ENCODE peak calls at places on chromosome 21, in seven cellular contexts. D, J, U, Q, K, N and Y are unnamed samples.

GRCh38 chr21:42103843-42104242 is 32.7 kb downstream of the UMODL1 start:
- DNase-seq in D (no peak), J (no peak), U (no peak), Q (no peak), K (no peak), N (no peak), Y (no peak)

GRCh38 chr21:31897311-31897710 is 24.5 kb downstream of the HUNK start:
- DNase-seq in D (no peak), J (no peak), U (no peak), Q (no peak), K (no peak), N (no peak), Y (no peak)

GRCh38 chr21:27759091-27759659 is 792.3 kb upstream of the ADAMTS5 start:
- DNase-seq in D (no peak), J (peak; percentile 31), U (no peak), Q (no peak), K (peak; percentile 46), N (no peak), Y (no peak)

GRCh38 chr21:15976807-15977206 is 247.0 kb downstream of the USP25 start:
- DNase-seq in D (no peak), J (peak; percentile 7), U (no peak), Q (no peak), K (no peak), N (no peak), Y (no peak)

GRCh38 chr21:42106425-42106824 is 35.3 kb downstream of the UMODL1 start:
- DNase-seq in D (no peak), J (no peak), U (no peak), Q (no peak), K (peak; percentile 41), N (no peak), Y (no peak)

GRCh38 chr21:42002421-42002958 is 7.7 kb downstream of the ZBTB21 start:
- DNase-seq in D (peak; percentile 86), J (peak; percentile 37), U (peak; percentile 61), Q (peak; percentile 66), K (no peak), N (no peak), Y (peak; percentile 76)

GRCh38 chr21:21114456-21114855 is 116.2 kb downstream of the NCAM2 start:
- DNase-seq in D (no peak), J (no peak), U (no peak), Q (no peak), K (no peak), N (peak; percentile 29), Y (no peak)

GRCh38 chr21:30434033-30434631 is 4.1 kb downstream of the KRTAP13-4 start:
- DNase-seq in D (no peak), J (peak; percentile 48), U (peak; percentile 35), Q (peak; percentile 42), K (no peak), N (peak; percentile 56), Y (no peak)

GRCh38 chr21:19463966-19464365 is 1060.4 kb upstream of the TMPRSS15 start:
- DNase-seq in D (no peak), J (no peak), U (peak; percentile 6), Q (no peak), K (no peak), N (no peak), Y (no peak)

GRCh38 chr21:43604505-43605204 is 54.6 kb downstream of the HSF2BP start:
- DNase-seq in D (no peak), J (no peak), U (no peak), Q (no peak), K (no peak), N (no peak), Y (no peak)

GRCh38 chr21:21631961-21632360 is 633.8 kb downstream of the NCAM2 start:
- DNase-seq in D (no peak), J (no peak), U (peak; percentile 42), Q (no peak), K (no peak), N (no peak), Y (no peak)

GRCh38 chr21:43657355-43658093 is 1.8 kb downstream of the HSF2BP start:
- DNase-seq in D (no peak), J (no peak), U (peak; percentile 28), Q (no peak), K (no peak), N (no peak), Y (no peak)

GRCh38 chr21:41597811-41598231 is 89.9 kb upstream of the TMPRSS2 start:
- DNase-seq in D (no peak), J (no peak), U (no peak), Q (no peak), K (no peak), N (no peak), Y (no peak)

GRCh38 chr21:15164678-15165303 is 100.0 kb upstream of the NRIP1 start:
- DNase-seq in D (no peak), J (peak; percentile 59), U (peak; percentile 20), Q (peak; percentile 79), K (no peak), N (no peak), Y (no peak)

GRCh38 chr21:41612674-41613250 is 104.8 kb upstream of the TMPRSS2 start:
- DNase-seq in D (peak; percentile 74), J (peak; percentile 80), U (peak; percentile 97), Q (peak; percentile 93), K (peak; percentile 65), N (peak; percentile 59), Y (no peak)

GRCh38 chr21:26982767-26983166 is 15.9 kb upstream of the ADAMTS5 start:
- DNase-seq in D (no peak), J (no peak), U (peak; percentile 10), Q (peak; percentile 82), K (no peak), N (peak; percentile 15), Y (no peak)

GRCh38 chr21:31351973-31352372 is 7.9 kb upstream of the TIAM1 start:
- DNase-seq in D (no peak), J (no peak), U (no peak), Q (no peak), K (no peak), N (no peak), Y (no peak)

GRCh38 chr21:41766883-41767605 is at the start of gene RIPK4:
- DNase-seq in D (no peak), J (peak; percentile 95), U (no peak), Q (peak; percentile 93), K (peak; percentile 82), N (peak; percentile 77), Y (peak; percentile 58)

GRCh38 chr21:44547656-44548331 is 3.5 kb downstream of the KRTAP10-2 start:
- DNase-seq in D (no peak), J (no peak), U (no peak), Q (no peak), K (no peak), N (no peak), Y (no peak)

GRCh38 chr21:28337319-28337718 is 655.4 kb downstream of the LTN1 start:
- DNase-seq in D (peak; percentile 34), J (peak; percentile 39), U (peak; percentile 82), Q (peak; percentile 30), K (no peak), N (peak; percentile 66), Y (no peak)

GRCh38 chr21:28805885-28806284 is 186.8 kb downstream of the LTN1 start:
- DNase-seq in D (peak; percentile 84), J (no peak), U (peak; percentile 88), Q (no peak), K (no peak), N (no peak), Y (no peak)

GRCh38 chr21:41636636-41637625 is 129.0 kb upstream of the TMPRSS2 start:
- DNase-seq in D (no peak), J (no peak), U (no peak), Q (no peak), K (no peak), N (no peak), Y (no peak)

GRCh38 chr21:34890724-34891609 is 158.1 kb downstream of the RUNX1 start:
- DNase-seq in D (no peak), J (peak; percentile 52), U (peak; percentile 56), Q (peak; percentile 63), K (peak; percentile 59), N (no peak), Y (no peak)
- H3K4me3 ChIP-seq in D (peak overlapping the region; percentile 55), J (peak overlapping the region; percentile 22), U (no peak overlapping the region), Q (peak overlapping the region; percentile 62), K (peak overlapping the region; percentile 70), N (no peak overlapping the region), Y (no peak overlapping the region)

GRCh38 chr21:32994305-32994704 is 31.4 kb upstream of the OLIG2 start:
- DNase-seq in D (no peak), J (peak; percentile 19), U (peak; percentile 43), Q (no peak), K (no peak), N (peak; percentile 4), Y (no peak)
- TF ChIP-seq CTCF in D (peak; percentile 65), J (peak; percentile 56), U (peak; percentile 58), Q (peak; percentile 62), K (peak; percentile 31), N (peak; percentile 52), Y (peak; percentile 44)

DNA sequence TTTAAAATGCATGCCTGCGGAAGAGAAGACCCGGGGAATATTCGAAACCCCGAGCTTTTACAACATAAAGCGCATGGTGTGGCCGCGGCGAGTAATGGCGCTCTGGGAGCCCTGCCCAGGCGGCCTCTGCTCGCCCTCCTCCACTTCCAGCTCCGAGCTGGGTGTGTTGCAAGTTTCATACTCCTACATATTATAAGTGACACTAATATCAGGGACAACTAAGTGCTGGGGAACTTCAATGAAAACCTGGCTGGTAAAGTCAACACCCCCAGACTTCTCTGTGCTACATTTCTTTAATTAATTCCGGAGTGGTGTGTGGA is 11.8 kb downstream of the SIM2 start:
- DNase-seq in D (no peak), J (no peak), U (peak; percentile 29), Q (no peak), K (no peak), N (peak; percentile 61), Y (no peak)
- H3K27me3 ChIP-seq in D (peaks cover 92% of the 10 kb centered on the region), J (peaks cover 100% of the 10 kb centered on the region), U (peaks cover 100% of the 10 kb centered on the region), Q (peaks cover 56% of the 10 kb centered on the region), K (peaks cover 93% of the 10 kb centered on the region), N (no peaks in the 10 kb centered on the region), Y (no peaks in the 10 kb centered on the region)

DNA sequence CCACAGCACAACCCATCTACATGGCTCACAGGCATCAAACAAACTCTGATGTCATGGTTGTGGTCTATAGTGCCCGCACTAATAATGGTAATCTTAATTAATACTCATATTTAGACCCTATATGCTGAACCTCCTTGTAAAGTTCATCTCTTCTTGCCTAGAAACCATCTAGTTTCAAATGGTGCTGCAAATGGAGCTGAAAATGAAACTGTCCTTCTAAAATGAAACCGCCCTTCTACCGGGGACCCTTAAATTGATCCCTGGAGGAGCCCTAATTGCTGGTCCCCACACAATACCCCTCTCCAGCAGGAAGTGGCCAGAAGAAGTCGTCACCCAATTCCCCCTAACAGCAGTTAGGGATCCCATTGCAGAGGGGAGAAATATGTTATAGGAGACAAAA is 612.6 kb downstream of the MRPL39 start:
- DNase-seq in D (no peak), J (no peak), U (no peak), Q (no peak), K (no peak), N (no peak), Y (peak; percentile 3)
- H3K4me3 ChIP-seq in D (no peak overlapping the region), J (no peak overlapping the region), U (no peak overlapping the region), Q (no peak overlapping the region), K (no peak overlapping the region), N (no peak overlapping the region), Y (no peak overlapping the region)

GRCh38 chr21:33898546-33898945 is 17.1 kb downstream of the ATP5PO start:
- DNase-seq in D (no peak), J (no peak), U (no peak), Q (no peak), K (no peak), N (no peak), Y (no peak)
- TF ChIP-seq CTCF in D (no peak), J (no peak), U (no peak), Q (no peak), K (no peak), N (no peak), Y (no peak)

GRCh38 chr21:38598413-38598812 is 100.1 kb upstream of the ERG start:
- DNase-seq in D (no peak), J (no peak), U (no peak), Q (no peak), K (no peak), N (no peak), Y (no peak)
- H3K27me3 ChIP-seq in D (peaks cover 10% of the 10 kb centered on the region), J (no peaks in the 10 kb centered on the region), U (no peaks in the 10 kb centered on the region), Q (no peaks in the 10 kb centered on the region), K (no peaks in the 10 kb centered on the region), N (peaks cover 75% of the 10 kb centered on the region), Y (no peaks in the 10 kb centered on the region)